ENCODE peak calls at places on chromosomes 4 and X, in nine cellular contexts. L, X, A, I, R, C, W, Y and J are unnamed samples.

GRCh38 chr4:27149541-27150212 is 289.0 kb downstream of the STIM2 start:
- DNase-seq in L (no peak), X (no peak), A (no peak), I (no peak), R (no peak), C (no peak), W (no peak), Y (peak; percentile 14), J (no peak)

GRCh38 chrX:444305-444704 is 57.6 kb upstream of the PPP2R3B start:
- DNase-seq in L (no peak), X (no peak), A (no peak), I (no peak), R (no peak), C (no peak), W (no peak), Y (no peak), J (no peak)

GRCh38 chrX:11423362-11423818 is 130.2 kb downstream of the AMELX start:
- DNase-seq in L (peak; percentile 29), X (no peak), A (peak; percentile 45), I (peak; percentile 10), R (peak; percentile 21), C (no peak), W (no peak), Y (peak; percentile 89), J (peak; percentile 46)

GRCh38 chrX:103155201-103155600 is 59.7 kb upstream of the BEX4 start:
- DNase-seq in L (no peak), X (no peak), A (no peak), I (no peak), R (no peak), C (no peak), W (no peak), Y (peak; percentile 65), J (no peak)

GRCh38 chrX:28787206-28787605 is 200.0 kb downstream of the IL1RAPL1 start:
- DNase-seq in L (no peak), X (no peak), A (no peak), I (peak; percentile 12), R (no peak), C (no peak), W (no peak), Y (no peak), J (no peak)

GRCh38 chr4:160872491-160872890 is 1291.3 kb downstream of the FSTL5 start:
- DNase-seq in L (no peak), X (no peak), A (no peak), I (no peak), R (no peak), C (no peak), W (no peak), Y (no peak), J (no peak)

GRCh38 chr4:29276150-29276549 is 1444.0 kb upstream of the PCDH7 start:
- DNase-seq in L (no peak), X (no peak), A (no peak), I (no peak), R (no peak), C (no peak), W (no peak), Y (no peak), J (no peak)

GRCh38 chr4:155025762-155026457 is 182.5 kb upstream of the NPY2R start:
- DNase-seq in L (peak; percentile 63), X (peak; percentile 44), A (no peak), I (peak; percentile 73), R (no peak), C (no peak), W (no peak), Y (no peak), J (peak; percentile 0)

GRCh38 chr4:78171482-78171881 is 114.4 kb downstream of the FRAS1 start:
- DNase-seq in L (no peak), X (no peak), A (no peak), I (no peak), R (no peak), C (no peak), W (no peak), Y (no peak), J (no peak)

GRCh38 chrX:124641737-124642491 is 295.6 kb downstream of the SH2D1A start:
- DNase-seq in L (no peak), X (no peak), A (no peak), I (no peak), R (peak; percentile 0), C (no peak), W (no peak), Y (no peak), J (no peak)

GRCh38 chrX:38304010-38304409 is 23.3 kb downstream of the RPGR start:
- DNase-seq in L (no peak), X (no peak), A (no peak), I (peak; percentile 20), R (peak; percentile 11), C (no peak), W (no peak), Y (no peak), J (no peak)